ENCODE peak calls at places on chromosomes 7 and 10, in nine cellular contexts. J, Q, A, H, N, L, X, E and R are unnamed samples.
A peak's percentile ranks its signal among the peaks of the same experiment; 100 is the strongest.

GRCh38 chr7:26534649-26535482 is 243.2 kb downstream of the SNX10 start:
- DNase-seq in J (no peak), Q (no peak), A (no peak), H (no peak), N (no peak), L (no peak), X (no peak), E (no peak), R (no peak)

GRCh38 chr10:108791794-108792474 is 1131.4 kb downstream of the XPNPEP1 start:
- DNase-seq in J (no peak), Q (no peak), A (peak; percentile 52), H (no peak), N (no peak), L (no peak), X (no peak), E (no peak), R (no peak)

GRCh38 chr10:78224602-78225001 is 190.9 kb downstream of the RPS24 start:
- DNase-seq in J (no peak), Q (no peak), A (peak; percentile 83), H (no peak), N (no peak), L (no peak), X (no peak), E (no peak), R (no peak)

GRCh38 chr7:24665564-24666294 is 91.5 kb downstream of the GSDME start:
- DNase-seq in J (peak; percentile 36), Q (peak; percentile 11), A (peak; percentile 58), H (no peak), N (peak; percentile 16), L (peak; percentile 32), X (no peak), E (no peak), R (no peak)

GRCh38 chr7:88331322-88331721 is 24.6 kb upstream of the STEAP4 start:
- DNase-seq in J (no peak), Q (no peak), A (no peak), H (no peak), N (no peak), L (no peak), X (no peak), E (no peak), R (no peak)

GRCh38 chr10:16968722-16969055 is 151.5 kb upstream of the RSU1 start:
- DNase-seq in J (no peak), Q (no peak), A (no peak), H (no peak), N (no peak), L (no peak), X (no peak), E (no peak), R (no peak)

GRCh38 chr10:97412891-97413304 is 11.8 kb upstream of the RRP12 start:
- DNase-seq in J (no peak), Q (no peak), A (no peak), H (no peak), N (no peak), L (no peak), X (peak; percentile 52), E (no peak), R (no peak)

GRCh38 chr10:17213646-17214349 is 12.3 kb upstream of the TRDMT1 start:
- DNase-seq in J (no peak), Q (no peak), A (peak; percentile 83), H (no peak), N (no peak), L (no peak), X (no peak), E (no peak), R (no peak)

GRCh38 chr7:116953372-116953726 is at the start of gene ST7:
- DNase-seq in J (peak; percentile 77), Q (peak; percentile 64), A (peak; percentile 68), H (peak; percentile 77), N (peak; percentile 69), L (peak; percentile 38), X (peak; percentile 88), E (peak; percentile 62), R (peak; percentile 38)

GRCh38 chr7:124056234-124056633 is 23.4 kb upstream of the TMEM229A start:
- DNase-seq in J (no peak), Q (no peak), A (no peak), H (no peak), N (no peak), L (no peak), X (no peak), E (no peak), R (no peak)

GRCh38 chr10:102421645-102422585 is 1.3 kb downstream of the FBXL15 start:
- DNase-seq in J (peak; percentile 68), Q (peak; percentile 66), A (no peak), H (peak; percentile 58), N (no peak), L (no peak), X (peak; percentile 88), E (peak; percentile 53), R (no peak)

GRCh38 chr10:102420810-102421644 is at the start of gene FBXL15:
- DNase-seq in J (peak; percentile 98), Q (peak; percentile 98), A (peak; percentile 95), H (peak; percentile 96), N (peak; percentile 95), L (peak; percentile 93), X (peak; percentile 98), E (peak; percentile 96), R (peak; percentile 97)

GRCh38 chr10:102423372-102423968 is 2.8 kb downstream of the FBXL15 start:
- DNase-seq in J (no peak), Q (no peak), A (no peak), H (no peak), N (no peak), L (no peak), X (no peak), E (no peak), R (no peak)

GRCh38 chr10:102424145-102424544 is 3.5 kb downstream of the FBXL15 start:
- DNase-seq in J (no peak), Q (no peak), A (no peak), H (no peak), N (no peak), L (no peak), X (no peak), E (no peak), R (no peak)

DNA sequence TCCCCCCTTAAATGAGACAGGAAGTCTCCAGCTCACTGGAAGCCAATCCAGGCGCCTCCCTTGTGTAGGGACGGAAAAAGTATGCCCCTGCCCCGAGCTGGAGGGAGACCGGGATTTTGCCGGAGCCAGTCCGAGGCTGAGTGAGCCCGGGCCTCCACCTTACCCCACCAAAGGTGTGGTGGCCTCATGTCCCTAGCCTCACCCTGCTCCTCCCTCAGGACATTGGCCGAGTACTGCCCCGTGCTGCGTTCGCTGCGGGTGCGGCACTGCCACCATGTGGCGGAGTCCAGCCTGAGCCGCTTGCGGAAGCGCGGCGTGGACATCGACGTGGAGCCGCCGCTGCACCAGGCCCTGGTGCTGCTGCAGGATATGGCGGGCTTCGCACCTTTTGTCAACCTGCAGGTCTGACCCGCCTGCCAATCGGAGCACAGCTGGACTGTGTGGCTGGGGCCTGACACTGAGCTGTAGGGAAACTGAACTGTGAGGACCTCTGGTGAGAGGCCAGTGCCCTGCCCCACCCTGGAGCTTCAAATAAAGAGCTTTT is 2.0 kb downstream of the FBXL15 start:
- DNase-seq in J (peak; percentile 81), Q (peak; percentile 90), A (peak; percentile 69), H (peak; percentile 71), N (peak; percentile 73), L (peak; percentile 85), X (peak; percentile 96), E (peak; percentile 81), R (peak; percentile 81)
- TF ChIP-seq POLR2A in J (no peak), Q (no peak), A (no peak), H (no peak), N (no peak), L (no peak), X (peak; percentile 23), E (no peak), R (no peak)

DNA sequence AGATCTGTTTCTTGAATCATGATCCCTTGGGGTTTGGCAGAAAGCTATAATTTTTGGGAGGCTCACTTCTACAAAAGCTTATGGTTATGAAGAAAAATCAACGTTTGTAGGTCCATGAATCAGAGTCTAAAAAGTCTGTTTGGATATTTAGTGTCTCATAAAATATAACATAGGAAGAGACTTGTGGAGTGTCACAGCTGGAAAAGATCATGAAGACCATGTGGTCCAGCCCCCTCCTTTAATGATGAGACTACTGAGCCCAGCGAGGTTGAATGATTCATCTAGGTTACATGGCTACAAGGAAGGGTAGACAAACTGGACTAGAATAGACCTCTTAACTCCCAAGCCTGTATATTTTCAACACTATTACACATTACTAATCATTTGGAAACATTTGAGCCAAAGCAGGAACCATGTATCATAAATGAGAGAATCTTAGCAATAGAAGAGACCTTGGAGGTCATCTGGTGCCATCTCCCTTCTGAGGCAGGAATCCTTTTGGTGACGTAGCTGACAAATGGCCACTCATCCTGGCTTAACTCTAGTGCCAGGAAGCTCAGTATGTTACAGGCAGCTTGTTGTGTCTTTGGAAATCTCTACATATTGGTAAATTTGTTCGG is 152.5 kb downstream of the CREB5 start:
- DNase-seq in J (no peak), Q (no peak), A (peak; percentile 53), H (no peak), N (no peak), L (no peak), X (no peak), E (no peak), R (no peak)
- TF ChIP-seq CTCF in J (no peak), Q (no peak), A (no peak), H (no peak), N (no peak), L (no peak), X (no peak), E (no peak), R (no peak)

DNA sequence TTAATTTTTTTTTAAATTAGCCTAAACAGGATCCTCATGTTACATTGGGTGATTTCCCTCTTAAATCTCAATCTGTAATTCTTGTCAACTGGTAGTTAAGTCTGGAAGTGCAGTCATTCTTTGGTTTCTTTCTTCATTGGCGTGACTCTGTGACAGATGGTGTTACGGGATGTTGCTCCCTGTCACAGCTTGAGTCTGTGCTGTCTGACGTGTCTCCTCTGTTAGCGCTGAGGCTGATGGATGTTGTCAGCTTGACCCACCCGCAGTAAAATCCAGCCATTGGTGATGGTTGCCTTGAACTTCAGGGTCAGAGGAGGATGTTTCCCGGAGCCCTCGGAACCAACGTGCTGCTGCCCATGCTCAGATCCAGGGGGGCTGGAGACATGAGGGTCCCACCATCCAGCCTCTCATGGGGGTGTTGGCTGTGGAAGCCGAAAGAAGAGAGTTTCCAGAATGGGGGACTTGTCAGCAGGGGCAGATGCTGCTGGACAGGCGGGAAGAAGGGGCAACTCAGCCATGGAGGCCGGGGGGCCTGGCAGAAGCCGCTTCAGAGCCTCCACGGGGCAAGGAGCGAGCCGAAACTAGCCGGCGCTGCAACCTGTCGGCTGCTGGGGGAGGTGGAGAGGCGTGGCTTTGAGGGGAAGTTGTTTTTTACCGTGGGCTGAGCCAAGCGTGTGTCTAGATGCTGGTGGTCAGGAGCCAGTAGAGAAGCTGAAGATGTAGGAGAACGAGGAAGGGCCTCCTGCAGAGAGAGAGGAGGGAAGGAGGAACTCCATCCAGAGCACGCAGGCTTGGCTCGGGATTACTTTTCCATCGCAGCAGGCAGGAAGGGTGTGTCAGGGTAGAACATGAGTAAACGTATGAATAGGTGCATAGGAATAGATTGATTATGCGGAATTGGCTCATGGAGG is 3.5 kb downstream of the SUN1 start:
- DNase-seq in J (no peak), Q (peak; percentile 32), A (no peak), H (no peak), N (no peak), L (no peak), X (peak; percentile 76), E (no peak), R (no peak)
- H3K27ac ChIP-seq in J (peak overlapping the region; percentile 38), Q (peak overlapping the region; percentile 80), A (no peak overlapping the region), H (no peak overlapping the region), N (peak overlapping the region; percentile 86), L (no peak overlapping the region), X (peak overlapping the region; percentile 33), E (peak overlapping the region; percentile 91), R (peak overlapping the region; percentile 48)

DNA sequence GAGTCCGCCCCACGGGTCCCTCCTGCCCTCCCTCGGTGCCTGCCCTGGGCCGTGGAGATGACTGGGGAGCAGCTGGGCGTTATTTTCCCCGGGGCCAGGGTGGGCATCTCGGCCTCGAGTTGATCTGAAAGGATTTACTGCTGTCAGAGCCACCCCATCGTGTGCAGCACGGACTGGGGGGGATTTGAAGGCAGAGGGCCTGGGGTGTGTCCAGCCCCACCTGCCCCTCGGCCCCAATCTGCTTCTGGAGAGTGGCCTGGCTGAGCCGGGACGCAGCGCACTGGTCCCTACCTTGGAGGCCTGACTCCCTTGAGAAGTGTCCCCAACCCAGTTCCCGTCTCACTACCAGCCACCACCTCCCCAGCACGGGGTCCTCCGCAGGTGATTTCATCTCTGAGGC is 24.2 kb upstream of the PFKFB3 start:
- DNase-seq in J (no peak), Q (no peak), A (no peak), H (no peak), N (no peak), L (no peak), X (no peak), E (no peak), R (no peak)
- TF ChIP-seq POLR2A in J (no peak), Q (no peak), A (no peak), H (no peak), N (no peak), L (no peak), X (no peak), E (no peak), R (no peak)